ENCODE peak calls at places on chromosome 20, in ten cellular contexts. One of them, this sample, is unnamed. For H3K4me1, the result is how much of the 10 kb centered on the place peaks cover.

GRCh38 chr20:42740191-42740870 is 449.4 kb downstream of the PTPRT start:
- DNase-seq in trophoblast cell: no peak
- DNase-seq in GM23248: no peak
- DNase-seq in neural progenitor cell: no peak
- DNase-seq in heart right ventricle: peak
- DNase-seq in MM.1S: no peak
- DNase-seq in cardiac muscle cell: no peak
- DNase-seq in spleen: no peak
- DNase-seq in ovary: no peak
- DNase-seq in PC-3: no peak
- DNase-seq in this sample: no peak

GRCh38 chr20:62272200-62272599 is 30.6 kb upstream of the ADRM1 start:
- DNase-seq in spleen: no peak
- DNase-seq in heart right ventricle: no peak
- DNase-seq in PC-3: no peak
- DNase-seq in neural progenitor cell: peak
- DNase-seq in GM23248: no peak
- DNase-seq in trophoblast cell: no peak
- DNase-seq in MM.1S: no peak
- DNase-seq in ovary: no peak
- DNase-seq in cardiac muscle cell: no peak
- DNase-seq in this sample: no peak

GRCh38 chr20:32227744-32228688 is 20.3 kb downstream of the POFUT1 start:
- DNase-seq in neural progenitor cell: no peak
- DNase-seq in heart right ventricle: peak
- DNase-seq in PC-3: no peak
- DNase-seq in GM23248: no peak
- DNase-seq in cardiac muscle cell: no peak
- DNase-seq in ovary: no peak
- DNase-seq in spleen: peak
- DNase-seq in MM.1S: no peak
- DNase-seq in trophoblast cell: peak
- DNase-seq in this sample: peak

GRCh38 chr20:21183722-21184121 is 57.8 kb downstream of the KIZ start:
- DNase-seq in spleen: no peak
- DNase-seq in neural progenitor cell: no peak
- DNase-seq in PC-3: peak
- DNase-seq in ovary: no peak
- DNase-seq in MM.1S: no peak
- DNase-seq in heart right ventricle: no peak
- DNase-seq in cardiac muscle cell: no peak
- DNase-seq in trophoblast cell: no peak
- DNase-seq in GM23248: peak
- DNase-seq in this sample: no peak

GRCh38 chr20:51641866-51642265 is 99.3 kb upstream of the NFATC2 start:
- DNase-seq in neural progenitor cell: no peak
- DNase-seq in PC-3: no peak
- DNase-seq in heart right ventricle: no peak
- DNase-seq in GM23248: no peak
- DNase-seq in ovary: no peak
- DNase-seq in spleen: no peak
- DNase-seq in trophoblast cell: no peak
- DNase-seq in cardiac muscle cell: no peak
- DNase-seq in MM.1S: no peak
- DNase-seq in this sample: no peak

GRCh38 chr20:1813101-1813529 is 82.1 kb upstream of the SIRPA start:
- DNase-seq in spleen: no peak
- DNase-seq in neural progenitor cell: no peak
- DNase-seq in MM.1S: no peak
- DNase-seq in trophoblast cell: peak
- DNase-seq in cardiac muscle cell: no peak
- DNase-seq in GM23248: peak
- DNase-seq in heart right ventricle: peak
- DNase-seq in ovary: no peak
- DNase-seq in PC-3: peak
- DNase-seq in this sample: peak

GRCh38 chr20:19254956-19255355 is 42.5 kb downstream of the SLC24A3 start:
- DNase-seq in heart right ventricle: no peak
- DNase-seq in MM.1S: no peak
- DNase-seq in neural progenitor cell: no peak
- DNase-seq in cardiac muscle cell: no peak
- DNase-seq in GM23248: no peak
- DNase-seq in ovary: no peak
- DNase-seq in spleen: no peak
- DNase-seq in PC-3: no peak
- DNase-seq in trophoblast cell: no peak
- DNase-seq in this sample: no peak

GRCh38 chr20:46289416-46289815 is 18.9 kb downstream of the CDH22 start:
- DNase-seq in PC-3: peak
- DNase-seq in MM.1S: no peak
- DNase-seq in neural progenitor cell: no peak
- DNase-seq in cardiac muscle cell: no peak
- DNase-seq in spleen: no peak
- DNase-seq in GM23248: no peak
- DNase-seq in heart right ventricle: no peak
- DNase-seq in trophoblast cell: no peak
- DNase-seq in ovary: no peak
- DNase-seq in this sample: no peak

GRCh38 chr20:59174975-59175374 is 11.4 kb downstream of the ZNF831 start:
- DNase-seq in neural progenitor cell: no peak
- DNase-seq in heart right ventricle: no peak
- DNase-seq in trophoblast cell: no peak
- DNase-seq in MM.1S: no peak
- DNase-seq in cardiac muscle cell: no peak
- DNase-seq in ovary: no peak
- DNase-seq in PC-3: no peak
- DNase-seq in spleen: no peak
- DNase-seq in GM23248: no peak
- DNase-seq in this sample: no peak

GRCh38 chr20:35021831-35022230 is 66.2 kb downstream of the MYH7B start:
- DNase-seq in PC-3: no peak
- DNase-seq in trophoblast cell: no peak
- DNase-seq in neural progenitor cell: no peak
- DNase-seq in cardiac muscle cell: no peak
- DNase-seq in heart right ventricle: no peak
- DNase-seq in MM.1S: no peak
- DNase-seq in GM23248: no peak
- DNase-seq in spleen: no peak
- DNase-seq in ovary: no peak
- DNase-seq in this sample: no peak
- H3K27ac ChIP-seq in PC-3: no peak
- H3K27ac ChIP-seq in trophoblast cell: no peak
- H3K27ac ChIP-seq in neural progenitor cell: no peak
- H3K27ac ChIP-seq in cardiac muscle cell: peak
- H3K27ac ChIP-seq in heart right ventricle: no peak
- H3K27ac ChIP-seq in MM.1S: no peak
- H3K27ac ChIP-seq in GM23248: no peak
- H3K27ac ChIP-seq in spleen: no peak
- H3K27ac ChIP-seq in ovary: no peak
- H3K27ac ChIP-seq in this sample: no peak

GRCh38 chr20:44393608-44394519 is 38.4 kb downstream of the HNF4A start:
- DNase-seq in neural progenitor cell: no peak
- DNase-seq in PC-3: no peak
- DNase-seq in cardiac muscle cell: no peak
- DNase-seq in heart right ventricle: no peak
- DNase-seq in MM.1S: no peak
- DNase-seq in GM23248: no peak
- DNase-seq in ovary: no peak
- DNase-seq in spleen: no peak
- DNase-seq in trophoblast cell: no peak
- DNase-seq in this sample: no peak

GRCh38 chr20:44392776-44393607 is 37.5 kb downstream of the HNF4A start:
- DNase-seq in neural progenitor cell: no peak
- DNase-seq in cardiac muscle cell: no peak
- DNase-seq in MM.1S: no peak
- DNase-seq in PC-3: no peak
- DNase-seq in spleen: no peak
- DNase-seq in GM23248: no peak
- DNase-seq in heart right ventricle: no peak
- DNase-seq in trophoblast cell: no peak
- DNase-seq in ovary: peak
- DNase-seq in this sample: no peak

GRCh38 chr20:44389871-44390270 is 34.4 kb downstream of the HNF4A start:
- DNase-seq in spleen: no peak
- DNase-seq in neural progenitor cell: no peak
- DNase-seq in MM.1S: no peak
- DNase-seq in ovary: no peak
- DNase-seq in trophoblast cell: no peak
- DNase-seq in GM23248: no peak
- DNase-seq in heart right ventricle: no peak
- DNase-seq in PC-3: no peak
- DNase-seq in cardiac muscle cell: no peak
- DNase-seq in this sample: no peak

GRCh38 chr20:44390280-44390679 is 34.8 kb downstream of the HNF4A start:
- DNase-seq in heart right ventricle: no peak
- DNase-seq in GM23248: no peak
- DNase-seq in PC-3: no peak
- DNase-seq in MM.1S: no peak
- DNase-seq in spleen: no peak
- DNase-seq in ovary: no peak
- DNase-seq in trophoblast cell: no peak
- DNase-seq in cardiac muscle cell: no peak
- DNase-seq in neural progenitor cell: peak
- DNase-seq in this sample: no peak

DNA sequence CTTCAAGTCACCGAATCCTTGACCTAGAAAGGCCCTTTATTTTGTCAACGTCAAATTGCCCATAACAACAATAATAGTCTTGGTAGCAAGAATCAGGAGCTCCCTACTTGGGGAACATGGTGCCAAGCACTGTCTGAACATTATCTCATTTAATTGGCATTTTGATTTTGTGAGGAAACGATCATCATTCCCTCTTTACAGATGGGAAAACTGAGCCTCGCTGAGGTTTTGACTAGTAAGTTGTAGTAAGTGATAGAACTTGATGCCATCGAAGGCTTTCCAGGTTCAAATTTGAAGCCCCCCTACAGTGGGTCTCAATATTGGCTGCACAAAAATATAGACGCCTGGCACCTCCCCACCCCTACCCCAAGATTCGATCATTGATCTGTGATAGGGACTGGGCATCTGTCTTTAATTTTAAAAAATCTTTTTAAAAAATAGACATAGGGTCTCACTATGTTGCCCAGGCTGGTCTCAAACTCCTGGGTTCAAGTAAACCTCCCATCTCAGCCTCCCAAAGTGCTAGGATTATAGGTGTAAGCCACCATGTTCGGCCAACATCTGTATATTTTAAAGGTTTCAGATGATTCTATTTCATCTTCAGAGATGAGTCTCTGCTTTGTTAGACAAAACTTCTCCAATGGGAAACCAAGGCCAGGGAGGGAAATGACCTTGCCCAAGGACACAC is 36.7 kb downstream of the HNF4A start:
- DNase-seq in PC-3: no peak
- DNase-seq in GM23248: no peak
- DNase-seq in trophoblast cell: no peak
- DNase-seq in spleen: no peak
- DNase-seq in MM.1S: no peak
- DNase-seq in neural progenitor cell: no peak
- DNase-seq in cardiac muscle cell: no peak
- DNase-seq in ovary: no peak
- DNase-seq in heart right ventricle: no peak
- DNase-seq in this sample: no peak
- H3K4me1 ChIP-seq in PC-3: under half
- H3K4me1 ChIP-seq in GM23248: under half
- H3K4me1 ChIP-seq in trophoblast cell: under half
- H3K4me1 ChIP-seq in spleen: under half
- H3K4me1 ChIP-seq in MM.1S: under half
- H3K4me1 ChIP-seq in neural progenitor cell: under half
- H3K4me1 ChIP-seq in cardiac muscle cell: under half
- H3K4me1 ChIP-seq in ovary: under half
- H3K4me1 ChIP-seq in heart right ventricle: under half
- H3K4me1 ChIP-seq in this sample: under half

GRCh38 chr20:9573598-9573997 is 59.2 kb downstream of the LAMP5 start:
- DNase-seq in GM23248: no peak
- DNase-seq in ovary: no peak
- DNase-seq in heart right ventricle: no peak
- DNase-seq in cardiac muscle cell: no peak
- DNase-seq in MM.1S: no peak
- DNase-seq in PC-3: no peak
- DNase-seq in trophoblast cell: no peak
- DNase-seq in spleen: no peak
- DNase-seq in neural progenitor cell: peak
- DNase-seq in this sample: no peak
- H3K27ac ChIP-seq in GM23248: no peak
- H3K27ac ChIP-seq in ovary: no peak
- H3K27ac ChIP-seq in heart right ventricle: no peak
- H3K27ac ChIP-seq in cardiac muscle cell: no peak
- H3K27ac ChIP-seq in MM.1S: no peak
- H3K27ac ChIP-seq in PC-3: no peak
- H3K27ac ChIP-seq in trophoblast cell: no peak
- H3K27ac ChIP-seq in spleen: no peak
- H3K27ac ChIP-seq in neural progenitor cell: peak
- H3K27ac ChIP-seq in this sample: no peak

GRCh38 chr20:41044409-41045062 is 15.9 kb downstream of the TOP1 start:
- DNase-seq in ovary: no peak
- DNase-seq in PC-3: no peak
- DNase-seq in cardiac muscle cell: peak
- DNase-seq in spleen: no peak
- DNase-seq in MM.1S: no peak
- DNase-seq in heart right ventricle: no peak
- DNase-seq in neural progenitor cell: no peak
- DNase-seq in trophoblast cell: no peak
- DNase-seq in GM23248: no peak
- DNase-seq in this sample: no peak

GRCh38 chr20:41047975-41048305 is 19.3 kb downstream of the TOP1 start:
- DNase-seq in heart right ventricle: no peak
- DNase-seq in MM.1S: peak
- DNase-seq in spleen: no peak
- DNase-seq in trophoblast cell: no peak
- DNase-seq in ovary: no peak
- DNase-seq in GM23248: peak
- DNase-seq in PC-3: peak
- DNase-seq in cardiac muscle cell: no peak
- DNase-seq in neural progenitor cell: no peak
- DNase-seq in this sample: no peak

GRCh38 chr20:41046716-41047115 is 18.1 kb downstream of the TOP1 start:
- DNase-seq in PC-3: peak
- DNase-seq in spleen: no peak
- DNase-seq in cardiac muscle cell: no peak
- DNase-seq in trophoblast cell: no peak
- DNase-seq in heart right ventricle: no peak
- DNase-seq in GM23248: peak
- DNase-seq in MM.1S: no peak
- DNase-seq in neural progenitor cell: no peak
- DNase-seq in ovary: no peak
- DNase-seq in this sample: no peak

GRCh38 chr20:41047279-41047974 is 18.8 kb downstream of the TOP1 start:
- DNase-seq in ovary: no peak
- DNase-seq in spleen: no peak
- DNase-seq in neural progenitor cell: peak
- DNase-seq in GM23248: peak
- DNase-seq in cardiac muscle cell: no peak
- DNase-seq in MM.1S: peak
- DNase-seq in trophoblast cell: no peak
- DNase-seq in heart right ventricle: no peak
- DNase-seq in PC-3: no peak
- DNase-seq in this sample: no peak

GRCh38 chr20:41045680-41046079 is 17.1 kb downstream of the TOP1 start:
- DNase-seq in spleen: no peak
- DNase-seq in PC-3: no peak
- DNase-seq in GM23248: no peak
- DNase-seq in cardiac muscle cell: no peak
- DNase-seq in neural progenitor cell: no peak
- DNase-seq in MM.1S: no peak
- DNase-seq in heart right ventricle: no peak
- DNase-seq in ovary: no peak
- DNase-seq in trophoblast cell: no peak
- DNase-seq in this sample: no peak
- H3K4me1 ChIP-seq in spleen: half or more
- H3K4me1 ChIP-seq in PC-3: under half
- H3K4me1 ChIP-seq in GM23248: under half
- H3K4me1 ChIP-seq in cardiac muscle cell: under half
- H3K4me1 ChIP-seq in neural progenitor cell: half or more
- H3K4me1 ChIP-seq in MM.1S: half or more
- H3K4me1 ChIP-seq in heart right ventricle: under half
- H3K4me1 ChIP-seq in ovary: under half
- H3K4me1 ChIP-seq in trophoblast cell: under half
- H3K4me1 ChIP-seq in this sample: half or more